ENCODE peak calls at places on chromosomes 12 and 14, in four cellular contexts. R, A, V and L are unnamed samples.
A peak's percentile ranks its signal among the peaks of the same experiment; 100 is the strongest.

GRCh38 chr14:84961637-84962036 is 568.3 kb upstream of the FLRT2 start:
- DNase-seq in V (no peak), A (no peak), R (no peak), L (no peak)

GRCh38 chr14:59055439-59056045 is 132.9 kb upstream of the DAAM1 start:
- DNase-seq in R (peak; percentile 44), A (no peak), V (no peak), L (no peak)

GRCh38 chr12:87807127-87807526 is 222.1 kb downstream of the C12orf50 start:
- DNase-seq in V (no peak), R (no peak), A (no peak), L (no peak)

GRCh38 chr12:48978741-48979601 is 849 bp downstream of the WNT1 start:
- DNase-seq in A (no peak), V (no peak), R (no peak), L (peak; percentile 70)

GRCh38 chr14:65847065-65847847 is 434.7 kb downstream of the FUT8 start:
- DNase-seq in R (no peak), A (no peak), V (no peak), L (no peak)

GRCh38 chr14:54424479-54424901 is 16.7 kb downstream of the CNIH1 start:
- DNase-seq in V (no peak), R (no peak), A (no peak), L (no peak)

GRCh38 chr12:49415426-49416040 is 48.3 kb downstream of the SPATS2 start:
- DNase-seq in V (no peak), R (no peak), A (no peak), L (no peak)

GRCh38 chr12:51779876-51780275 is 68.6 kb downstream of the FIGNL2 start:
- DNase-seq in V (no peak), R (no peak), A (no peak), L (no peak)

GRCh38 chr14:53054457-53054856 is 98.7 kb downstream of the DDHD1 start:
- DNase-seq in V (no peak), A (no peak), R (no peak), L (no peak)

GRCh38 chr12:113142173-113142885 is 6.8 kb upstream of the RASAL1 start:
- DNase-seq in R (peak; percentile 94), A (no peak), V (no peak), L (peak; percentile 80)

GRCh38 chr12:77788231-77789168 is 42.2 kb upstream of the NAV3 start:
- DNase-seq in A (no peak), R (no peak), V (no peak), L (no peak)

GRCh38 chr14:69097974-69098373 is 54.9 kb downstream of the DCAF5 start:
- DNase-seq in A (no peak), V (no peak), R (no peak), L (no peak)

GRCh38 chr12:92132282-92132681 is 13.4 kb downstream of the BTG1 start:
- DNase-seq in A (no peak), V (no peak), R (no peak), L (no peak)

GRCh38 chr14:50943943-50944646 is at the start of gene PYGL:
- DNase-seq in A (peak; percentile 84), V (peak; percentile 81), R (peak; percentile 70), L (peak; percentile 92)

GRCh38 chr14:28577711-28578131 is 188.9 kb upstream of the FOXG1 start:
- DNase-seq in R (no peak), V (no peak), A (no peak), L (no peak)

GRCh38 chr14:87615822-87616679 is 376.9 kb downstream of the GALC start:
- DNase-seq in V (peak; percentile 73), R (peak; percentile 84), A (no peak), L (peak; percentile 48)

GRCh38 chr12:111124183-111124582 is 203.8 kb upstream of the MYL2 start:
- DNase-seq in A (no peak), R (no peak), V (no peak), L (no peak)

GRCh38 chr14:51644215-51644969 is 7.3 kb upstream of the FRMD6 start:
- DNase-seq in A (no peak), V (no peak), R (no peak), L (no peak)

GRCh38 chr14:56300495-56300894 is 182.3 kb downstream of the PELI2 start:
- DNase-seq in A (no peak), R (no peak), V (no peak), L (no peak)

GRCh38 chr14:33617154-33617553 is 333.7 kb downstream of the EGLN3 start:
- DNase-seq in R (no peak), A (no peak), V (no peak), L (no peak)

GRCh38 chr14:68813318-68813838 is 20.5 kb upstream of the ZFP36L1 start:
- DNase-seq in R (no peak), V (no peak), A (no peak), L (no peak)

GRCh38 chr14:22887990-22888378 is 5.0 kb downstream of the REM2 start:
- DNase-seq in V (no peak), A (no peak), R (no peak), L (peak; percentile 69)

GRCh38 chr12:10557766-10558165 is 52.1 kb downstream of the EIF2S3B start:
- DNase-seq in R (no peak), V (no peak), A (no peak), L (no peak)

GRCh38 chr12:63103489-63104131 is 47.4 kb downstream of the AVPR1A start:
- DNase-seq in V (no peak), R (no peak), A (no peak), L (no peak)

GRCh38 chr14:56194062-56194461 is 75.9 kb downstream of the PELI2 start:
- DNase-seq in A (no peak), R (no peak), V (no peak), L (no peak)

GRCh38 chr12:41910578-41911331 is 233.9 kb downstream of the GXYLT1 start:
- DNase-seq in V (no peak), R (peak; percentile 34), A (no peak), L (no peak)

GRCh38 chr12:94570161-94570560 is 80.2 kb downstream of the TMCC3 start:
- DNase-seq in V (no peak), A (no peak), R (no peak), L (no peak)

GRCh38 chr14:99726538-99727095 is 42.5 kb downstream of the CYP46A1 start:
- DNase-seq in R (no peak), A (no peak), V (peak; percentile 27), L (peak; percentile 46)

GRCh38 chr14:77037886-77038511 is 9.5 kb upstream of the IRF2BPL start:
- DNase-seq in A (no peak), V (no peak), R (no peak), L (no peak)

GRCh38 chr14:70802379-70802778 is 6.9 kb downstream of the MAP3K9 start:
- DNase-seq in A (no peak), V (no peak), R (no peak), L (no peak)

GRCh38 chr12:124174406-124174805 is 120.5 kb upstream of the RFLNA start:
- DNase-seq in V (no peak), R (no peak), A (no peak), L (peak; percentile 32)

GRCh38 chr12:53698948-53699672 is 23.2 kb upstream of the ATP5MC2 start:
- DNase-seq in R (no peak), V (no peak), A (no peak), L (no peak)

GRCh38 chr12:53696655-53697321 is 20.9 kb upstream of the ATP5MC2 start:
- DNase-seq in R (no peak), A (no peak), V (no peak), L (no peak)

GRCh38 chr12:53694746-53695145 is 18.9 kb upstream of the ATP5MC2 start:
- DNase-seq in V (peak; percentile 66), R (no peak), A (no peak), L (no peak)

GRCh38 chr12:53695148-53696138 is 19.6 kb upstream of the ATP5MC2 start:
- DNase-seq in R (no peak), A (peak; percentile 53), V (peak; percentile 79), L (peak; percentile 84)

GRCh38 chr12:53696285-53696654 is 20.4 kb upstream of the ATP5MC2 start:
- DNase-seq in A (no peak), V (peak; percentile 95), R (peak; percentile 78), L (no peak)
- H3K27ac ChIP-seq in A (no peak overlapping the region), V (no peak overlapping the region), R (no peak overlapping the region), L (no peak overlapping the region)

GRCh38 chr14:75168586-75169335 is 7.7 kb downstream of the TMED10 start:
- DNase-seq in V (no peak), A (no peak), R (no peak), L (no peak)
- H3K4me1 ChIP-seq in V (no peaks in the 10 kb centered on the region), A (peaks cover 51% of the 10 kb centered on the region), R (peaks cover 54% of the 10 kb centered on the region), L (peaks cover 2% of the 10 kb centered on the region)

GRCh38 chr14:72745991-72746980 is 147.6 kb downstream of the DPF3 start:
- DNase-seq in V (no peak), A (peak; percentile 73), R (no peak), L (no peak)
- H3K27ac ChIP-seq in V (no peak overlapping the region), A (peak overlapping the region; percentile 27), R (no peak overlapping the region), L (no peak overlapping the region)

DNA sequence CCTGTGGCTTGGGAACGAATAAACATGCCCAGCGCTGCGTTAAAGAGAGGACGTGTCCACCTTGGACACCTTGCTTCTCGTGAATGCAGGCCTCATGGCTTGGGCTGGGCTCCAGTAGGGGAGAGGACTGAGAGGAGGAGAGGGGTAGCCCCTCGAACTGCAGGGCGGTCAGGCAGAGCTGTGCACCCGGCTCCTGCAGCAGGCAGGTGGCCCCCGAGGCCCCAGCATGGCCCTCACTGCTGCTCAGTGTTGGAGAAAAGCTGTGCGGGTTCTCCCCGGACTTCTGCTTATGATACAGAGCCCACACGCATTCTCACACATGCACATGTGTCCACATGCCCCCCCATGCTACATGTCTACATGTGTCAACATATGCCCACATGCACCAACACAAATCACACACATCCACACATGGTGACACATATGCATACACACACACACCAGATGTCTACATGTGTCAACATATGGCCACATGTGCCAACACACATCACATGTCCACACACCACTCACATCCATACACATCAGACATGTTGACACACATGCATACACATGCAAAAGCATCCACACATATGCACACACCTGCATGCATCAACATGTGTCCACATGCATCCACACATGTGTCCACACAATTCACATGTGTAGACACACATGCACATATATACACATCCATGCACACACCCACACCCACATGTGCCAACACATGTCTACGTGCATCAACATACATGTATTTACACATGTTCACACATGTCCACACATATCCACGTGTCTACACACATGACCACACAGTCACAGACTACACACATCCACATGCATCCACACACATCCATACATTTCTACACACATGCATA is 3.0 kb downstream of the ADGRD1 start:
- DNase-seq in V (no peak), R (no peak), A (no peak), L (no peak)
- H3K4me1 ChIP-seq in V (no peaks in the 10 kb centered on the region), R (peaks cover 11% of the 10 kb centered on the region), A (peaks cover 12% of the 10 kb centered on the region), L (no peaks in the 10 kb centered on the region)